ENCODE peak calls at places on chromosomes 11 and 22, in eight cellular contexts. Z is esophagus squamous epithelium, L is prostate gland, M is suprapubic skin, N is body of pancreas, Y is A549, A is uterus, H is H54. R is an unnamed sample.

GRCh38 chr22:27840436-27840835 is 38.9 kb upstream of the MN1 start:
- DNase-seq in L (no peak), H (no peak), M (peak), N (no peak), A (no peak), Z (no peak), Y (no peak), R (no peak)

GRCh38 chr22:48957311-48957986 is 870.2 kb downstream of the BRD1 start:
- DNase-seq in M (peak), H (no peak), L (peak), A (peak), N (no peak), Z (no peak), Y (no peak), R (peak)

GRCh38 chr22:31739795-31740201 is 10.1 kb downstream of the PRR14L start:
- DNase-seq in A (no peak), M (no peak), H (no peak), N (peak), Z (no peak), L (no peak), Y (no peak), R (no peak)

GRCh38 chr11:82797595-82797971 is 63.9 kb upstream of the FAM181B start:
- DNase-seq in Z (no peak), N (no peak), M (no peak), A (no peak), Y (no peak), H (no peak), L (no peak), R (no peak)

GRCh38 chr11:119254239-119254638 is 48.1 kb downstream of the CBL start:
- DNase-seq in Y (no peak), N (no peak), L (no peak), H (no peak), M (no peak), Z (no peak), A (no peak), R (no peak)

GRCh38 chr22:37019309-37020191 is at the start of the genes MPST and TST:
- DNase-seq in N (peak), H (peak), Y (peak), L (peak), M (no peak), A (peak), Z (no peak), R (no peak)

GRCh38 chr11:111913031-111913861 is 712 bp downstream of the HSPB2 start:
- DNase-seq in N (no peak), M (no peak), Y (no peak), Z (no peak), A (peak), L (no peak), H (no peak), R (no peak)

GRCh38 chr11:44637477-44637876 is 72.0 kb downstream of the CD82 start:
- DNase-seq in Y (no peak), A (no peak), H (no peak), L (no peak), M (no peak), N (no peak), Z (no peak), R (no peak)

GRCh38 chr22:28894320-28894719 is 10.9 kb downstream of the ZNRF3 start:
- DNase-seq in Z (no peak), N (peak), H (no peak), Y (no peak), M (no peak), A (no peak), L (peak), R (no peak)

GRCh38 chr11:85725510-85726258 is 39.7 kb upstream of the CCDC89 start:
- DNase-seq in N (no peak), A (no peak), M (no peak), Y (peak), H (peak), Z (no peak), L (no peak), R (no peak)

GRCh38 chr11:27307232-27307631 is 55.8 kb downstream of the CCDC34 start:
- DNase-seq in L (no peak), N (no peak), M (no peak), Z (no peak), A (no peak), Y (no peak), H (no peak), R (no peak)

GRCh38 chr11:7871056-7871455 is 60.0 kb downstream of the OR10A6 start:
- DNase-seq in Z (no peak), H (no peak), A (no peak), Y (no peak), M (no peak), L (no peak), N (no peak), R (no peak)

GRCh38 chr11:103091441-103091809 is 535 bp downstream of the DCUN1D5 start:
- DNase-seq in N (peak), A (peak), Y (peak), L (peak), H (peak), Z (no peak), M (peak), R (no peak)

GRCh38 chr11:121328967-121329653 is 36.5 kb downstream of the SC5D start:
- DNase-seq in M (no peak), Y (no peak), H (no peak), N (no peak), A (no peak), L (no peak), Z (no peak), R (no peak)

GRCh38 chr11:11499300-11499699 is 122.5 kb downstream of the GALNT18 start:
- DNase-seq in N (no peak), Y (no peak), Z (no peak), L (no peak), A (no peak), M (no peak), H (no peak), R (no peak)

GRCh38 chr11:23723861-23724260 is 773.0 kb upstream of the LUZP2 start:
- DNase-seq in Y (no peak), L (no peak), A (no peak), M (no peak), N (no peak), H (no peak), Z (no peak), R (no peak)

GRCh38 chr11:85170184-85170583 is 457.0 kb downstream of the DLG2 start:
- DNase-seq in L (no peak), N (no peak), Z (no peak), H (peak), Y (peak), A (no peak), M (no peak), R (no peak)

GRCh38 chr22:30671071-30671470 is 3.4 kb upstream of the DUSP18 start:
- DNase-seq in L (no peak), Z (no peak), N (no peak), H (no peak), M (no peak), Y (no peak), A (no peak), R (no peak)

DNA sequence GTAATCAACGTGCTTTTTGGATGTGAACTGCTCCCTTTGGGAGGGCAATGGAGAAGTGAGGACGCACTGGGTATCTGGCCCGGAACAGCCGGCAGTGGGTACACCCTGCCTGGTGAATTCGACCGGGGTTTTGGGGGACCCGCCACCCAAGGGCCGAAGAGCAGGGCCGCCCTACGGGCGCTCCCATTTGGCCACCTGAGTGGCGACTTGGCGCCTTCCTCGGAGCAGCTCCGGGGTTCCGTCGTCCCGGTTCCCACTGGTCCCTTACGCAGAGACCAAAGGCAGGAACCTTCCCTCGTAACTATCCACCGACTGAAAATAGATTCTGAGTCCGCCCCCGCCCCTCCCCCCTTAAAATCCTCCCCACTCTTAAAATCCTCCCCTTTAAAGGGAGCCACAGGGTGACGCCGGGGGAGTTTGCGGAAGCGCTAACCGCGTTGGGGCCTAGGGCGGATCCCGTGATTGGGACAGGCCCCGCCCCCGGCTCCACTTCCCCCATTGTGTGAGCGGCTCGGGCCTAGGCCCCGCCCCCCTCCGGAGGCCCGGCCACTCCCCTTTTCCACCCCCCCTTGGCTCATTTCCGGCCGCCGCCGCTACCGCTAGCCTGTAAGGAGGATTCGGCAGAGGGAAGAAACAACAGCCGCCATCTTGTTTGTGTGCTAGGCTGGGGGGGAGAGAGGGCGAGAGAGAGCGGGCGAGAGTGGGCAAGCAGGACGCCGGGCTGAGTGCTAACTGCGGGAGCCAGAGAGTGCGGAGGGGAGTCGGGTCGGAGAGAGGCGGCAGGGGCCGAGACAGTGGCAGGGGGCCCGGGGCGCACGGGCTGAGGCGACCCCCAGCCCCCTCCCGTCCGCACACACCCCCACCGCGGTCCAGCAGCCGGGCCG is 1.0 kb upstream of the EP300 start:
- DNase-seq in N (peak), Z (peak), M (peak), Y (peak), L (peak), A (peak), H (peak), R (peak)
- TF ChIP-seq POLR2A in N (peak), Z (peak), M (peak), Y (peak), L (peak), A (peak), H (peak), R (peak)

GRCh38 chr11:289706-290620 is 1.0 kb downstream of the PGGHG start:
- DNase-seq in Y (no peak), H (no peak), L (no peak), N (peak), A (peak), M (peak), Z (no peak), R (no peak)

GRCh38 chr11:290621-291231 is 1.8 kb downstream of the PGGHG start:
- DNase-seq in Y (no peak), M (peak), N (peak), H (no peak), A (no peak), L (no peak), Z (no peak), R (no peak)

GRCh38 chr11:287821-288327 is 1.1 kb upstream of the PGGHG start:
- DNase-seq in H (no peak), M (peak), A (peak), L (no peak), Z (no peak), N (no peak), Y (no peak), R (no peak)

GRCh38 chr11:289145-289705 is 299 bp downstream of the PGGHG start:
- DNase-seq in A (peak), Y (no peak), H (no peak), Z (no peak), L (peak), N (peak), M (peak), R (no peak)

DNA sequence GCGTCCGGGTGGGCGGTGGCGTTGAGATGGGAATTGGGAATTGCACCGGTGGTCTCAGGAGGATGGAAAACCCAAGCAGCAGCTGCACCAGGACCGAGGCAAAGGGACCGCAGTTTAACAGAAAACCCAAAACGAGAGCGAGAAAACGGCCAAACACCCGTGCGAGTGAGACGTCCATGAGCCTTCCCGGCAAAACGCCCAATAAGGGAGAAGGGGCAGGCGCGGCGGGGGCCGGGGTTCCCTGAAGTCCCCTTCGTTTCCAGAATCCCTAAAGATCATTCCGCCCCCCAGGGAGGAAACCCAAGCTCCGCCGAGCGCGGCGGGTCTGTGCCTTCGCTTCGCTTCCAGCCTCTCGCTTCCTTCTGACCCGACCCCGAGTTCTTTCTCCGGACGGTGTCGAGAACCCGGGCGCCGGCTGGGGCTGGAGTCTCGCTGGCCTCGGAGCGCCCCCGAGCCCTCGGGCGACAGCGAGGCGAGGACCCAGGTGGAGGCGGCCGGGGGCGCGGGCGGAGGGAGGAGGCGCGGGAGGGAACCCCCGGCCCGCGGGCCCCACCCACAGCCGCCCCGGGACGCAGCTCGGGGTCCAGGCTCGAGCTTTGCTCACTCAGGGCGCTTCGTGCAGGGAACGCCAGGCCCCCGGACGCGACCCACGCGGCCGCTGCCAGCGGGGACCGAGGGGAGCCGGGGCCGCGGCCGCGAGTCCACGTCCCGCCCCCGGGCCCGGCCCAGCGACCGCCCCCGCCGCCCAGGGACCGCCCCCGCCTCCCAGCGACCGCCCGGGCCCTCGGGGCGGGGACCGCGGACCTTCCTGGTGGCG is at the start of gene PGGHG:
- DNase-seq in A (peak), Y (no peak), H (peak), Z (no peak), M (peak), L (no peak), N (peak), R (no peak)
- TF ChIP-seq POLR2A in A (peak), Y (no peak), H (no peak), Z (peak), M (no peak), L (no peak), N (peak), R (no peak)

DNA sequence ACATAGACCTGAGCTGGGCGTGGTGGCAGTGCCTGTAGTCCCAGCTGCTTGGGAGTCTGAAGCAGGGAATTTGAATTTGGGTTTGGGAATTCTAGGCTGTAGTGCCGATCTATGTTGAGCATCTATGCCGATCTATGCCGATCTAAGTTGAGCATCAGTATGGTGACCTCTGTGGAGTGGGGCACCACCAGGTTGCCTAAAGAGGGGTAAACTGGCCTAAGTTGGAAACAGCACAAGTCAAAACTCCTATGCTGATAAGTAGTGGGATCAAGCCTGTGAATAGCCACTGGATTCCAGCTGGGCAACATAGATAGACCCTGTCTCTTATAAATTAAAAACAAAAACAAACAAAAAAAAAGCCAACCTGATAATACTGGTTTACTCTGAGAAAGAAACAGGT is 7.4 kb downstream of the WEE1 start:
- DNase-seq in Z (no peak), N (no peak), Y (no peak), A (no peak), L (no peak), M (no peak), H (no peak), R (no peak)
- TF ChIP-seq POLR2A in Z (no peak), N (no peak), Y (no peak), A (no peak), L (no peak), M (no peak), H (no peak), R (no peak)

GRCh38 chr11:45804806-45805304 is at the start of gene SLC35C1:
- DNase-seq in H (peak), M (peak), L (peak), Z (peak), N (peak), Y (peak), A (peak), R (peak)
- TF ChIP-seq POLR2A in H (peak), M (peak), L (peak), Z (peak), N (peak), Y (peak), A (peak), R (no peak)

GRCh38 chr11:17014321-17014773 is at the start of gene PLEKHA7:
- DNase-seq in H (no peak), L (no peak), N (no peak), M (no peak), Z (no peak), A (no peak), Y (peak), R (no peak)
- TF ChIP-seq POLR2A in H (no peak), L (no peak), N (no peak), M (no peak), Z (no peak), A (no peak), Y (no peak), R (no peak)

GRCh38 chr11:71452354-71453020 is 516 bp upstream of the NADSYN1 start:
- DNase-seq in N (peak), Y (no peak), L (peak), A (peak), M (peak), H (no peak), Z (no peak), R (no peak)

GRCh38 chr11:71453911-71454304 is 905 bp downstream of the NADSYN1 start:
- DNase-seq in L (no peak), Z (no peak), N (no peak), H (no peak), Y (no peak), A (no peak), M (no peak), R (no peak)

GRCh38 chr11:71456294-71456693 is 3.3 kb downstream of the NADSYN1 start:
- DNase-seq in A (no peak), Y (no peak), L (no peak), N (no peak), M (no peak), Z (no peak), H (no peak), R (no peak)

GRCh38 chr11:71453021-71453910 is at the start of gene NADSYN1:
- DNase-seq in H (peak), Y (peak), N (peak), Z (peak), L (peak), A (peak), M (peak), R (no peak)

GRCh38 chr11:71454470-71455113 is 1.6 kb downstream of the NADSYN1 start:
- DNase-seq in L (no peak), N (peak), M (no peak), H (no peak), Y (no peak), Z (no peak), A (no peak), R (no peak)
- TF ChIP-seq POLR2A in L (no peak), N (no peak), M (no peak), H (no peak), Y (no peak), Z (no peak), A (no peak), R (no peak)

GRCh38 chr11:69382131-69383128 is 88.5 kb downstream of the MYEOV start:
- DNase-seq in L (no peak), Z (no peak), H (no peak), Y (no peak), A (no peak), M (peak), N (peak), R (no peak)
- TF ChIP-seq POLR2A in L (no peak), Z (no peak), H (peak), Y (no peak), A (no peak), M (no peak), N (no peak), R (no peak)

GRCh38 chr11:35218956-35219355 is 80.0 kb downstream of the CD44 start:
- DNase-seq in M (no peak), N (no peak), H (no peak), Y (no peak), L (no peak), A (no peak), Z (no peak), R (no peak)

GRCh38 chr11:35216962-35217667 is 78.1 kb downstream of the CD44 start:
- DNase-seq in M (no peak), Y (no peak), N (peak), H (no peak), Z (no peak), A (no peak), L (no peak), R (no peak)

GRCh38 chr11:35214181-35214770 is 75.3 kb downstream of the CD44 start:
- DNase-seq in H (no peak), Z (no peak), A (no peak), Y (no peak), L (no peak), N (no peak), M (no peak), R (no peak)

GRCh38 chr11:35214792-35215193 is 75.8 kb downstream of the CD44 start:
- DNase-seq in Z (no peak), Y (peak), H (peak), M (no peak), N (no peak), A (no peak), L (no peak), R (no peak)

DNA sequence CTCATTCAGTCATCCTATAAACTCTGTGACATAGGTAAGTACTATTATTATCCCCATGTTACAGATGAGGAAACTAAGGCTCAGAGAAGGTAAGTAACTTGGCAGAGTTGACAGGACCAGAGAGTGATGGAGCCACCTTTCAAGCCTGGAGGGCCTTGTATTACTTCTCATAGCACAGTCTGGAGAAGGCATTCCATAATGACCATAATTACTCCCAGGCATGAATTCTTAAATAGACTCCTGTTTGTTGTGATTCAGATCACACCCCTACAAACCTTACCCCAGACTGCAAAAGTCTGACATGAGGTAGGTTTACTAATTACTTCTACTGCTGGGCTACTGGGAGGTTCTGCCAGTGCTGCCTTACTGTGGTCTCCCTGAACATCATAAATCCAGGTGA is 77.0 kb downstream of the CD44 start:
- DNase-seq in M (no peak), A (no peak), H (no peak), N (no peak), Y (no peak), L (no peak), Z (no peak), R (no peak)
- TF ChIP-seq POLR2A in M (no peak), A (no peak), H (no peak), N (no peak), Y (no peak), L (no peak), Z (no peak), R (no peak)